ENCODE peak calls at places on chromosomes 7 and 10, in ten cellular contexts. C, S, A, Y, R, D, K, J, U and P are unnamed samples. For H3K27me3, the result is how much of the 10 kb centered on the place peaks cover.

GRCh38 chr7:156055206-156055822 is 243.1 kb upstream of the SHH start:
- DNase-seq in K (no peak), U (no peak), S (no peak), Y (no peak), D (no peak), A (no peak), J (no peak), C (no peak), R (peak), P (no peak)

GRCh38 chr7:130352335-130353074 is 7.9 kb downstream of the CPA5 start:
- DNase-seq in R (peak), J (peak), S (no peak), Y (no peak), D (no peak), U (no peak), C (no peak), K (peak), A (no peak), P (no peak)

GRCh38 chr7:70571403-70571911 is 560.5 kb upstream of the GALNT17 start:
- DNase-seq in U (no peak), C (no peak), Y (no peak), R (no peak), K (peak), J (no peak), S (no peak), D (no peak), A (no peak), P (no peak)

GRCh38 chr10:73889014-73889413 is 14.7 kb upstream of the CAMK2G start:
- DNase-seq in U (peak), A (peak), C (no peak), Y (peak), J (no peak), K (peak), D (peak), R (peak), S (peak), P (no peak)

GRCh38 chr7:96248405-96248804 is 73.5 kb downstream of the SLC25A13 start:
- DNase-seq in C (no peak), J (no peak), R (no peak), U (no peak), K (no peak), Y (no peak), A (no peak), D (no peak), S (no peak), P (no peak)

GRCh38 chr7:100211342-100211780 is 8.4 kb upstream of the PVRIG start:
- DNase-seq in C (no peak), Y (no peak), J (no peak), A (no peak), R (no peak), D (no peak), U (no peak), S (no peak), K (no peak), P (no peak)

GRCh38 chr7:102063736-102064135 is 222.9 kb upstream of the SH2B2 start:
- DNase-seq in K (peak), J (peak), A (peak), S (peak), D (no peak), U (peak), R (peak), Y (peak), C (no peak), P (peak)

GRCh38 chr10:92886334-92886961 is 38.1 kb downstream of the EXOC6 start:
- DNase-seq in S (no peak), Y (no peak), K (peak), A (no peak), C (no peak), U (no peak), D (no peak), J (no peak), R (no peak), P (no peak)

GRCh38 chr10:26870766-26871165 is 10.0 kb upstream of the ABI1 start:
- DNase-seq in D (no peak), C (no peak), R (no peak), Y (no peak), U (no peak), A (no peak), K (no peak), J (no peak), S (no peak), P (no peak)

GRCh38 chr7:25859412-25859704 is 292.6 kb upstream of the NFE2L3 start:
- DNase-seq in J (no peak), C (no peak), Y (no peak), D (no peak), S (no peak), K (no peak), A (no peak), R (no peak), U (no peak), P (no peak)

GRCh38 chr7:25860882-25861228 is 291.1 kb upstream of the NFE2L3 start:
- DNase-seq in U (no peak), S (no peak), C (no peak), A (no peak), D (no peak), R (no peak), Y (no peak), K (no peak), J (no peak), P (no peak)

GRCh38 chr7:25860206-25860881 is 291.7 kb upstream of the NFE2L3 start:
- DNase-seq in D (no peak), R (no peak), K (peak), C (no peak), J (peak), U (no peak), S (no peak), A (no peak), Y (no peak), P (no peak)

GRCh38 chr7:25858562-25859411 is 293.2 kb upstream of the NFE2L3 start:
- DNase-seq in J (peak), Y (no peak), D (no peak), R (no peak), C (no peak), K (no peak), S (no peak), U (no peak), A (no peak), P (no peak)

GRCh38 chr7:25859732-25860131 is 292.3 kb upstream of the NFE2L3 start:
- DNase-seq in J (no peak), C (no peak), S (no peak), U (no peak), A (no peak), Y (no peak), R (no peak), D (no peak), K (no peak), P (no peak)
- H3K27me3 ChIP-seq in J (half or more), C (half or more), S (half or more), U (under half), A (half or more), Y (under half), R (under half), D (under half), K (under half), P (under half)

GRCh38 chr10:116269612-116270011 is 3.4 kb downstream of the GFRA1 start:
- DNase-seq in Y (no peak), K (no peak), S (no peak), J (no peak), A (no peak), U (no peak), R (no peak), D (peak), C (no peak), P (no peak)
- H3K27me3 ChIP-seq in Y (under half), K (under half), S (half or more), J (half or more), A (under half), U (under half), R (under half), D (under half), C (under half), P (under half)

DNA sequence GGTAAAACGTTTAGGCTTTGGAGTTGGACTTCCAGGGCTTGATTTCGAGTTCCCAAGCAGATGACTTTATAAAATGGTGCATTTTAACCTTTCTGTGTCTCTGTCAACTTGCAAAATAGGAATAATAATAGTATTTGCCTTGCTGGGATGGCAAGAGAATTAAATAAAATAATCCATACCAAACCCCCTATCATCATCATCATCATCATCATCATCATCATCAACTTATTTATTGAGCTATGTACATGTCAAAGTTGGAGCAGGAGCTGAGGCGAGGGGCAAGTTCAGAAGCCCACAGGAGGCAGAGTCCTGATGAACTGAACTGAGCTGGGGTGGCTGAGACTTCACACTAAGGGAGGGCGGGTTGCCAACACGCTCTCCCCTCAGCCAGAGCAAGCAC is 51.7 kb upstream of the KCNMA1 start:
- DNase-seq in K (no peak), D (no peak), A (no peak), Y (no peak), J (no peak), R (no peak), C (no peak), U (no peak), S (no peak), P (no peak)
- H3K27me3 ChIP-seq in K (half or more), D (under half), A (under half), Y (under half), J (under half), R (under half), C (under half), U (under half), S (under half), P (under half)

GRCh38 chr7:45230611-45231165 is 73.1 kb downstream of the RAMP3 start:
- DNase-seq in K (no peak), C (no peak), S (no peak), D (no peak), R (no peak), J (no peak), Y (no peak), U (no peak), A (no peak), P (no peak)

GRCh38 chr7:45233249-45233775 is 75.7 kb downstream of the RAMP3 start:
- DNase-seq in J (no peak), R (no peak), A (no peak), D (no peak), S (no peak), C (no peak), U (no peak), K (no peak), Y (no peak), P (no peak)

GRCh38 chr7:45225560-45226335 is 68.2 kb downstream of the RAMP3 start:
- DNase-seq in S (no peak), J (no peak), K (no peak), D (no peak), Y (no peak), U (no peak), R (no peak), A (no peak), C (no peak), P (no peak)

GRCh38 chr7:45229130-45229920 is 71.7 kb downstream of the RAMP3 start:
- DNase-seq in Y (no peak), D (no peak), A (no peak), U (no peak), S (no peak), J (no peak), K (no peak), C (no peak), R (no peak), P (no peak)

DNA sequence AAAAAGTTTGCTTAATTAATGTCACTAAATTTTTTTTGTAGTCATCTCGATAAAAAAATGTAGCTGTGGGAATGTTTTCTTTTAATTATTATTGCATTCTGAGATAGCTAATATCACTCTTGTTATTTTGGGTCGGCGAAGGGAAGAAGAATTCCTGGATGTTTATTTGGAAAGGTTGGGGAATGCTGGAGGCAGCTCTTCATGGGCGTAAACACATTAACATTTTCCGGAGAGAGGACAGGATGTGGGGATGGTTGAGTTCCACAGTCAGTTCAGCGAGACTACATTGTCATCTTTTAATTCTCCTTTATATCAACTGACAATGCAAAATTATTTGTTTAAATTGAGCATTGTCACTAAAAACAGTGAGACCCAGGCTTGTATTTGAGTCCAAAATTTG is 72.5 kb downstream of the RAMP3 start:
- DNase-seq in U (no peak), S (no peak), C (no peak), Y (no peak), J (no peak), R (no peak), D (no peak), A (no peak), K (no peak), P (no peak)
- H3K27me3 ChIP-seq in U (under half), S (under half), C (under half), Y (under half), J (under half), R (half or more), D (under half), A (under half), K (under half), P (under half)

GRCh38 chr7:42221304-42221703 is 15.7 kb downstream of the GLI3 start:
- DNase-seq in D (no peak), U (no peak), K (no peak), R (no peak), S (no peak), A (no peak), Y (no peak), J (no peak), C (no peak), P (no peak)

GRCh38 chr7:42217548-42217947 is 19.5 kb downstream of the GLI3 start:
- DNase-seq in A (no peak), U (no peak), S (no peak), Y (no peak), J (no peak), K (no peak), D (no peak), R (no peak), C (no peak), P (no peak)

GRCh38 chr7:42217053-42217452 is 20.0 kb downstream of the GLI3 start:
- DNase-seq in S (no peak), K (no peak), D (no peak), C (no peak), Y (no peak), J (peak), A (no peak), U (no peak), R (no peak), P (no peak)

GRCh38 chr7:42218248-42218647 is 18.8 kb downstream of the GLI3 start:
- DNase-seq in S (no peak), R (no peak), J (no peak), U (no peak), C (no peak), D (no peak), Y (no peak), A (no peak), K (no peak), P (no peak)

GRCh38 chr7:42219447-42219846 is 17.6 kb downstream of the GLI3 start:
- DNase-seq in Y (no peak), U (no peak), K (no peak), A (no peak), C (no peak), J (no peak), R (no peak), D (no peak), S (no peak), P (no peak)
- H3K27me3 ChIP-seq in Y (under half), U (under half), K (under half), A (under half), C (under half), J (under half), R (half or more), D (under half), S (under half), P (under half)

GRCh38 chr10:81918766-81919165 is 43.8 kb downstream of the NRG3 start:
- DNase-seq in Y (no peak), R (no peak), C (no peak), U (no peak), K (no peak), S (no peak), D (no peak), J (no peak), A (no peak), P (no peak)

GRCh38 chr10:81920213-81920829 is 45.3 kb downstream of the NRG3 start:
- DNase-seq in A (no peak), J (peak), D (no peak), U (no peak), R (no peak), C (no peak), S (no peak), Y (no peak), K (no peak), P (no peak)

GRCh38 chr10:81914736-81915510 is 39.9 kb downstream of the NRG3 start:
- DNase-seq in Y (no peak), S (no peak), J (no peak), U (no peak), K (no peak), R (no peak), D (no peak), C (no peak), A (no peak), P (no peak)

GRCh38 chr10:81915517-81915916 is 40.5 kb downstream of the NRG3 start:
- DNase-seq in U (no peak), J (peak), R (no peak), S (no peak), Y (no peak), K (no peak), A (no peak), D (no peak), C (no peak), P (no peak)

DNA sequence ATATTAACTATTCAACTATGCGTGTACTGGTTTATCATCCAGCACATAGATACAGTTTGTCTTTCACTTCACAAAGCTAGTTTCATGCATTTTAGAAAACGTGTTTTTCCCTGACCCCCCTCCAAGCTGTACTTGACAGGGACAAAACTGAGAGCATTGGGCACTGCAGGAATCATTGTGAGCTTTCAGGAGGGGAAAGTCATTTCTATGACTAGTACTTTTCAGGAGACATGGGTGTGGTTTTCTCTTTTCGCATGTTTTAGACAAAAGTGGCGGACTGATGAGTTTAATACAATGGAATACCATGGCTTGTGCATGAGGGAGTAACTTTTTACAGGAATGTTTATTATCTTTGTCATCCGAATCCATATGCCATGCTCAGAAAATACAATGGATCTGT is 42.7 kb downstream of the NRG3 start:
- DNase-seq in S (no peak), C (no peak), A (no peak), K (no peak), J (no peak), U (no peak), Y (no peak), R (no peak), D (no peak), P (no peak)
- H3K27me3 ChIP-seq in S (under half), C (under half), A (under half), K (under half), J (under half), U (under half), Y (under half), R (under half), D (under half), P (under half)

DNA sequence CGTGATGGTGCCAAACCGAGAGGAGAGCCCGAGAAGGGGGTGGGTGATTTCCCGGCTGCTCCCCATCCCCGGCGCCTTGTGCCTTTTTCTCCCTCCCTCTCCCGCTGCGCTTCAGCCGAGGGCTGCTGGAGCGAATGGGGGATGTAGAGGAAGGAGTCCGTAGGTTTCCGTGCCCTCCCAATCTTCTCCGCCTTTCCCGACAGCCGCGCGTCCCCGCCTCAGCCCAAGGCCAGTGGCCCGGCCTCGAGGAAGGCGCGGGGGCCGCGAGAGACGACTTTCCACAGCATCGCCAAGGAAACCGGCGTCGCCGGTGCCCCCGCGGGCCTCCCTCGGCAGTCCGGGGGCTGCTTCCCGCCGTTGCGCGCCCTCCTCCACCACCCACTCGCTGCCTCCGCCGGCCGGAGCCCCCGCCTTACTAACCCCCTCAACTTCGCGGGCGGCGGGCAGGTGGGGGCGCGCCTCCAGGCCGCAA is 1.2 kb downstream of the EGR2 start:
- DNase-seq in C (no peak), D (no peak), U (no peak), A (no peak), R (no peak), S (peak), Y (no peak), K (no peak), J (peak), P (no peak)
- H3K27me3 ChIP-seq in C (under half), D (under half), U (under half), A (under half), R (under half), S (under half), Y (under half), K (under half), J (half or more), P (under half)

DNA sequence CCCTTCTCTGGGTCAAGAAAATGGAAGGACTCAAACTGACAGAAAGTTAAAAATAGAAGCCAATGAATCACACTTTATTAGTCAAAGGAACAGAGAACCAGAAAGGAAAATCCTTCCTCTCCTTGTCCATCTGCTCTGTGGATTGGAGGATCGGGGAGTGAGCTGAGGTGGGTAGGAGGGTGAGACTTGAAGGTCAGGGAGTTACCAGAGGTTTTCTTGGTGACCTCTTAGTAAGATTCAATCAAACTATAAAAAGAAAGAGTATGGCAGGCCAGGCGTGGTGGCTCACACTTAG is 12.2 kb downstream of the TLX1 start:
- DNase-seq in R (no peak), Y (no peak), J (no peak), C (no peak), D (no peak), K (no peak), S (no peak), A (no peak), U (no peak), P (no peak)
- H3K27me3 ChIP-seq in R (under half), Y (under half), J (half or more), C (half or more), D (under half), K (half or more), S (half or more), A (half or more), U (half or more), P (half or more)

DNA sequence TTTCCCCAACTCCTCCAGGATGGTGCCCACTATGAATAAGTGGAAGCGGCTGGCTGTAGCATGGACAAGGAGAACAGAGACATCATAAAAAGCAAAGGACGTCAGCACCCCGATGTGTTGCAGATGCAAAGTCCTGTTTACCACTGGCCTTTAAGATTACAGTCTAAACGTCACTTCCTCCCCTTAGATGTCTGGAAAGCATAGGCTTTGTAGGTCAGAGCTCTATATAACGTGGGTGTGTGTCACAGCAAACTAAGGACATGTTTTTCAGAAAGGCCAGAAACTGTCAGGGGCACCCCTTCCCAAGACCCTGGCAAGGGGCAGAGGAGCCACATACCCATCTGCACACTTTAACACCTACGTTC is 7.9 kb downstream of the COBL start:
- DNase-seq in C (no peak), S (no peak), U (no peak), J (no peak), K (no peak), A (no peak), Y (no peak), R (no peak), D (no peak), P (no peak)
- H3K27me3 ChIP-seq in C (under half), S (under half), U (under half), J (under half), K (under half), A (under half), Y (under half), R (under half), D (under half), P (under half)

GRCh38 chr10:22435650-22436049 is 90.4 kb downstream of the SPAG6 start:
- DNase-seq in J (no peak), A (no peak), U (no peak), C (no peak), S (no peak), K (no peak), Y (peak), R (no peak), D (no peak), P (no peak)
- H3K27me3 ChIP-seq in J (half or more), A (under half), U (under half), C (under half), S (under half), K (under half), Y (under half), R (under half), D (under half), P (under half)